ENCODE peak calls at places on chromosomes 4 and X, in four cellular contexts. One of them, this sample, is unnamed.

GRCh38 chrX:151488677-151489076 is 74.8 kb upstream of the PASD1 start:
- DNase-seq in fibroblast of pulmonary artery: no peak
- DNase-seq in SJSA1: no peak
- DNase-seq in M059J: peak; percentile 32
- DNase-seq in this sample: peak; percentile 28

GRCh38 chr4:168656946-168657473 is 160.2 kb downstream of the PALLD start:
- DNase-seq in fibroblast of pulmonary artery: no peak
- DNase-seq in SJSA1: no peak
- DNase-seq in M059J: no peak
- DNase-seq in this sample: no peak

GRCh38 chr4:31917334-31917733 is 1197.2 kb downstream of the PCDH7 start:
- DNase-seq in fibroblast of pulmonary artery: no peak
- DNase-seq in SJSA1: no peak
- DNase-seq in M059J: peak; percentile 7
- DNase-seq in this sample: no peak

GRCh38 chr4:98092833-98093439 is 50.3 kb downstream of the STPG2 start:
- DNase-seq in fibroblast of pulmonary artery: peak; percentile 38
- DNase-seq in SJSA1: no peak
- DNase-seq in M059J: peak; percentile 9
- DNase-seq in this sample: no peak

GRCh38 chrX:131633285-131633917 is 89.5 kb downstream of the OR13H1 start:
- DNase-seq in fibroblast of pulmonary artery: peak; percentile 54
- DNase-seq in SJSA1: peak; percentile 6
- DNase-seq in M059J: peak; percentile 74
- DNase-seq in this sample: peak; percentile 72

GRCh38 chr4:82776925-82777542 is 21.6 kb downstream of the SCD5 start:
- DNase-seq in fibroblast of pulmonary artery: no peak
- DNase-seq in SJSA1: no peak
- DNase-seq in M059J: peak; percentile 31
- DNase-seq in this sample: no peak

GRCh38 chrX:9464435-9465371 is at the start of gene TBL1X:
- DNase-seq in fibroblast of pulmonary artery: peak; percentile 40
- DNase-seq in SJSA1: peak; percentile 19
- DNase-seq in M059J: peak; percentile 39
- DNase-seq in this sample: peak; percentile 31

GRCh38 chrX:30215357-30215843 is at the start of gene MAGEB2:
- DNase-seq in fibroblast of pulmonary artery: no peak
- DNase-seq in SJSA1: no peak
- DNase-seq in M059J: no peak
- DNase-seq in this sample: peak; percentile 25

GRCh38 chr4:108556166-108556565 is 64.2 kb upstream of the RPL34 start:
- DNase-seq in fibroblast of pulmonary artery: no peak
- DNase-seq in SJSA1: no peak
- DNase-seq in M059J: no peak
- DNase-seq in this sample: no peak

GRCh38 chr4:1451106-1451751 is 45.0 kb upstream of the NKX1-1 start:
- DNase-seq in fibroblast of pulmonary artery: no peak
- DNase-seq in SJSA1: no peak
- DNase-seq in M059J: no peak
- DNase-seq in this sample: no peak

GRCh38 chrX:19839770-19840254 is 47.6 kb downstream of the SH3KBP1 start:
- DNase-seq in fibroblast of pulmonary artery: no peak
- DNase-seq in SJSA1: no peak
- DNase-seq in M059J: peak; percentile 89
- DNase-seq in this sample: no peak

GRCh38 chrX:5916945-5917344 is 311.7 kb downstream of the NLGN4X start:
- DNase-seq in fibroblast of pulmonary artery: no peak
- DNase-seq in SJSA1: no peak
- DNase-seq in M059J: no peak
- DNase-seq in this sample: peak; percentile 3

GRCh38 chrX:85114171-85114570 is 110.5 kb downstream of the APOOL start:
- DNase-seq in fibroblast of pulmonary artery: no peak
- DNase-seq in SJSA1: no peak
- DNase-seq in M059J: no peak
- DNase-seq in this sample: no peak

GRCh38 chr4:8029689-8030088 is 90.0 kb upstream of the AFAP1 start:
- DNase-seq in fibroblast of pulmonary artery: no peak
- DNase-seq in SJSA1: no peak
- DNase-seq in M059J: no peak
- DNase-seq in this sample: peak; percentile 48

GRCh38 chr4:156190606-156191005 is 236.9 kb upstream of the CTSO start:
- DNase-seq in fibroblast of pulmonary artery: peak; percentile 81
- DNase-seq in SJSA1: peak; percentile 14
- DNase-seq in M059J: peak; percentile 53
- DNase-seq in this sample: no peak

GRCh38 chr4:141501395-141501794 is 135.0 kb upstream of the IL15 start:
- DNase-seq in fibroblast of pulmonary artery: peak; percentile 11
- DNase-seq in SJSA1: no peak
- DNase-seq in M059J: no peak
- DNase-seq in this sample: no peak

GRCh38 chr4:118270492-118270891 is 82.3 kb downstream of the PRSS12 start:
- DNase-seq in fibroblast of pulmonary artery: peak; percentile 76
- DNase-seq in SJSA1: peak; percentile 17
- DNase-seq in M059J: peak; percentile 34
- DNase-seq in this sample: no peak

GRCh38 chrX:28697732-28698131 is 110.5 kb downstream of the IL1RAPL1 start:
- DNase-seq in fibroblast of pulmonary artery: no peak
- DNase-seq in SJSA1: no peak
- DNase-seq in M059J: no peak
- DNase-seq in this sample: no peak

GRCh38 chr4:123632646-123633045 is 236.1 kb downstream of the SPRY1 start:
- DNase-seq in fibroblast of pulmonary artery: no peak
- DNase-seq in SJSA1: peak; percentile 24
- DNase-seq in M059J: no peak
- DNase-seq in this sample: no peak

GRCh38 chr4:8247047-8247930 is 22.3 kb upstream of the HTRA3 start:
- DNase-seq in fibroblast of pulmonary artery: peak; percentile 35
- DNase-seq in SJSA1: no peak
- DNase-seq in M059J: no peak
- DNase-seq in this sample: no peak

GRCh38 chr4:17765514-17766286 is 15.7 kb downstream of the FAM184B start:
- DNase-seq in fibroblast of pulmonary artery: no peak
- DNase-seq in SJSA1: no peak
- DNase-seq in M059J: no peak
- DNase-seq in this sample: no peak

GRCh38 chr4:38144029-38144428 is 183.8 kb downstream of the PTTG2 start:
- DNase-seq in fibroblast of pulmonary artery: peak; percentile 41
- DNase-seq in SJSA1: no peak
- DNase-seq in M059J: no peak
- DNase-seq in this sample: no peak

GRCh38 chr4:8410066-8410600 is 30.4 kb downstream of the ACOX3 start:
- DNase-seq in fibroblast of pulmonary artery: no peak
- DNase-seq in SJSA1: no peak
- DNase-seq in M059J: no peak
- DNase-seq in this sample: no peak

GRCh38 chr4:64670647-64671046 is 261.4 kb upstream of the TECRL start:
- DNase-seq in fibroblast of pulmonary artery: no peak
- DNase-seq in SJSA1: no peak
- DNase-seq in M059J: peak; percentile 3
- DNase-seq in this sample: no peak

GRCh38 chr4:70508801-70509200 is 9.6 kb upstream of the AMTN start:
- DNase-seq in fibroblast of pulmonary artery: peak; percentile 39
- DNase-seq in SJSA1: no peak
- DNase-seq in M059J: no peak
- DNase-seq in this sample: no peak

GRCh38 chr4:2135083-2135482 is 76.0 kb downstream of the NAT8L start:
- DNase-seq in fibroblast of pulmonary artery: peak; percentile 72
- DNase-seq in SJSA1: no peak
- DNase-seq in M059J: peak; percentile 51
- DNase-seq in this sample: no peak

GRCh38 chrX:142251665-142252064 is 46.6 kb upstream of the MAGEC2 start:
- DNase-seq in fibroblast of pulmonary artery: no peak
- DNase-seq in SJSA1: no peak
- DNase-seq in M059J: peak; percentile 25
- DNase-seq in this sample: no peak

GRCh38 chr4:3814026-3814570 is 47.9 kb downstream of the ADRA2C start:
- DNase-seq in fibroblast of pulmonary artery: no peak
- DNase-seq in SJSA1: no peak
- DNase-seq in M059J: no peak
- DNase-seq in this sample: no peak

GRCh38 chrX:13597928-13598327 is 28.5 kb downstream of the EGFL6 start:
- DNase-seq in fibroblast of pulmonary artery: peak; percentile 36
- DNase-seq in SJSA1: no peak
- DNase-seq in M059J: peak; percentile 18
- DNase-seq in this sample: no peak

GRCh38 chr4:15690020-15690809 is 8.6 kb downstream of the FAM200B start:
- DNase-seq in fibroblast of pulmonary artery: peak; percentile 97
- DNase-seq in SJSA1: peak; percentile 91
- DNase-seq in M059J: peak; percentile 96
- DNase-seq in this sample: peak; percentile 69

GRCh38 chr4:174365018-174365587 is 81.4 kb downstream of the CEP44 start:
- DNase-seq in fibroblast of pulmonary artery: peak; percentile 70
- DNase-seq in SJSA1: peak; percentile 60
- DNase-seq in M059J: peak; percentile 48
- DNase-seq in this sample: peak; percentile 28

GRCh38 chrX:13761606-13762005 is 27.1 kb downstream of the OFD1 start:
- DNase-seq in fibroblast of pulmonary artery: peak; percentile 16
- DNase-seq in SJSA1: no peak
- DNase-seq in M059J: no peak
- DNase-seq in this sample: peak; percentile 44

GRCh38 chr4:23856630-23857029 is 33.2 kb downstream of the PPARGC1A start:
- DNase-seq in fibroblast of pulmonary artery: no peak
- DNase-seq in SJSA1: no peak
- DNase-seq in M059J: no peak
- DNase-seq in this sample: no peak

GRCh38 chr4:46123872-46124755 is at the start of gene GABRG1:
- DNase-seq in fibroblast of pulmonary artery: no peak
- DNase-seq in SJSA1: no peak
- DNase-seq in M059J: no peak
- DNase-seq in this sample: no peak

GRCh38 chr4:15913631-15913970 is 24.9 kb downstream of the FGFBP1 start:
- DNase-seq in fibroblast of pulmonary artery: peak; percentile 97
- DNase-seq in SJSA1: peak; percentile 44
- DNase-seq in M059J: peak; percentile 98
- DNase-seq in this sample: no peak

GRCh38 chrX:106987488-106987887 is 12.5 kb downstream of the MORC4 start:
- DNase-seq in fibroblast of pulmonary artery: no peak
- DNase-seq in SJSA1: no peak
- DNase-seq in M059J: no peak
- DNase-seq in this sample: no peak

GRCh38 chrX:68833855-68834331 is 5.1 kb downstream of the EFNB1 start:
- DNase-seq in fibroblast of pulmonary artery: no peak
- DNase-seq in SJSA1: no peak
- DNase-seq in M059J: no peak
- DNase-seq in this sample: peak; percentile 2

GRCh38 chr4:38313175-38313574 is 350.8 kb upstream of the KLF3 start:
- DNase-seq in fibroblast of pulmonary artery: no peak
- DNase-seq in SJSA1: no peak
- DNase-seq in M059J: no peak
- DNase-seq in this sample: no peak

This sample was measured in ELF-1.